ENCODE peak calls at places on chromosomes 2 and 18, in nine cellular contexts. P is PC-9, B is SK-N-SH, F is GM12878, Q is HFF-Myc, R is MM.1S, Y is fibroblast of villous mesenchyme, G is endothelial cell, J is hepatocyte. T is an unnamed sample.

GRCh38 chr2:20475567-20475952 is 28.7 kb downstream of the RHOB start:
- DNase-seq in P (peak), F (no peak), G (no peak), Y (no peak), R (no peak), J (no peak), Q (no peak), B (no peak), T (no peak)

GRCh38 chr2:28394331-28394877 is 1.7 kb downstream of the FOSL2 start:
- DNase-seq in Y (peak), F (no peak), P (peak), G (no peak), J (peak), R (no peak), B (no peak), Q (no peak), T (no peak)

GRCh38 chr2:162636206-162636728 is 202.3 kb downstream of the KCNH7 start:
- DNase-seq in F (no peak), Q (no peak), J (no peak), R (no peak), P (no peak), B (no peak), G (no peak), Y (no peak), T (no peak)

GRCh38 chr2:164910091-164910899 is 45.0 kb downstream of the SLC38A11 start:
- DNase-seq in J (peak), R (peak), P (no peak), Q (peak), F (no peak), B (no peak), G (no peak), Y (peak), T (no peak)

GRCh38 chr2:112776113-112776512 is 8.2 kb downstream of the IL1A start:
- DNase-seq in F (no peak), G (no peak), B (no peak), J (no peak), R (no peak), Q (no peak), Y (no peak), P (no peak), T (no peak)

GRCh38 chr2:110904410-110905148 is 172.2 kb downstream of the ACOXL start:
- DNase-seq in R (no peak), Q (no peak), G (no peak), J (no peak), P (no peak), Y (no peak), F (no peak), B (no peak), T (no peak)

GRCh38 chr2:109663721-109664120 is 49.6 kb downstream of the SOWAHC start:
- DNase-seq in B (peak), R (no peak), G (no peak), J (no peak), P (no peak), Q (peak), F (no peak), Y (peak), T (no peak)

GRCh38 chr2:222807431-222807830 is 53.4 kb upstream of the ACSL3 start:
- DNase-seq in B (no peak), J (no peak), R (no peak), Q (no peak), P (no peak), F (no peak), G (no peak), Y (no peak), T (no peak)

GRCh38 chr18:13455960-13456471 is 237.5 kb downstream of the LDLRAD4 start:
- DNase-seq in Y (no peak), P (no peak), Q (no peak), F (peak), B (no peak), G (no peak), J (no peak), R (no peak), T (peak)

GRCh38 chr2:206096876-206097275 is 10.9 kb upstream of the INO80D start:
- DNase-seq in B (no peak), F (no peak), P (no peak), G (no peak), Q (no peak), Y (no peak), J (no peak), R (no peak), T (no peak)

GRCh38 chr2:130336877-130337734 is 5.6 kb upstream of the IMP4 start:
- DNase-seq in G (peak), J (peak), R (no peak), Y (peak), P (peak), F (peak), Q (no peak), B (peak), T (peak)

GRCh38 chr2:180017764-180018163 is 10.7 kb upstream of the CWC22 start:
- DNase-seq in R (no peak), Y (no peak), B (no peak), G (no peak), P (no peak), Q (no peak), J (no peak), F (no peak), T (no peak)

GRCh38 chr2:221104391-221104811 is 467.7 kb downstream of the EPHA4 start:
- DNase-seq in Y (no peak), J (peak), P (no peak), B (no peak), Q (no peak), G (no peak), F (no peak), R (no peak), T (no peak)

GRCh38 chr2:197803033-197803444 is 1.4 kb upstream of the PLCL1 start:
- DNase-seq in P (no peak), J (peak), Y (peak), Q (no peak), G (peak), B (peak), R (peak), F (peak), T (peak)

GRCh38 chr2:202592580-202592979 is 42.2 kb upstream of the FAM117B start:
- DNase-seq in R (no peak), J (no peak), G (no peak), P (no peak), F (no peak), Q (no peak), Y (no peak), B (no peak), T (no peak)

GRCh38 chr2:172836386-172837200 is 100.9 kb downstream of the RAPGEF4 start:
- DNase-seq in Y (peak), G (peak), B (no peak), R (no peak), P (peak), Q (peak), J (no peak), F (no peak), T (no peak)

GRCh38 chr2:46489430-46489829 is 10.1 kb downstream of the TMEM247 start:
- DNase-seq in J (no peak), B (peak), Q (no peak), Y (no peak), G (no peak), F (no peak), R (no peak), P (no peak), T (no peak)

GRCh38 chr2:22560021-22560420 is 825.0 kb upstream of the KLHL29 start:
- DNase-seq in R (no peak), J (no peak), P (no peak), B (no peak), F (no peak), Y (no peak), G (no peak), Q (no peak), T (no peak)

GRCh38 chr2:239822146-239822945 is 202.8 kb downstream of the NDUFA10 start:
- DNase-seq in J (no peak), P (no peak), R (no peak), F (peak), Y (no peak), Q (no peak), G (no peak), B (no peak), T (no peak)

GRCh38 chr2:3223080-3223923 is 154.3 kb downstream of the EIPR1 start:
- DNase-seq in R (no peak), B (no peak), Y (peak), P (no peak), Q (no peak), G (no peak), F (peak), J (no peak), T (peak)

GRCh38 chr2:101679037-101679726 is 18.3 kb upstream of the MAP4K4 start:
- DNase-seq in J (no peak), Y (peak), B (no peak), R (no peak), F (no peak), P (no peak), Q (no peak), G (no peak), T (no peak)

GRCh38 chr2:46848446-46848845 is 67.2 kb downstream of the MCFD2 start:
- DNase-seq in Y (peak), G (no peak), Q (no peak), P (no peak), B (no peak), R (no peak), J (no peak), F (no peak), T (no peak)

GRCh38 chr2:66575625-66576371 is 140.9 kb downstream of the MEIS1 start:
- DNase-seq in G (peak), B (peak), J (peak), R (no peak), Y (peak), P (no peak), F (no peak), Q (no peak), T (peak)

GRCh38 chr18:8029731-8030130 is 462.6 kb downstream of the PTPRM start:
- DNase-seq in B (no peak), Q (no peak), Y (no peak), R (no peak), P (no peak), F (no peak), J (no peak), G (no peak), T (no peak)

GRCh38 chr2:7011376-7012083 is 94.3 kb downstream of the RNF144A start:
- DNase-seq in R (no peak), J (no peak), G (no peak), Q (peak), Y (peak), B (no peak), P (no peak), F (no peak), T (no peak)

GRCh38 chr2:83990601-83991000 is 468.5 kb downstream of the SUCLG1 start:
- DNase-seq in J (no peak), Q (no peak), R (no peak), B (no peak), P (no peak), G (no peak), F (no peak), Y (no peak), T (no peak)

GRCh38 chr2:68156419-68156818 is 1.3 kb upstream of the PNO1 start:
- DNase-seq in B (no peak), P (no peak), J (no peak), G (no peak), Y (no peak), Q (no peak), R (no peak), F (no peak), T (no peak)

GRCh38 chr2:98263362-98263761 is 82.9 kb upstream of the CNGA3 start:
- DNase-seq in R (no peak), Q (no peak), G (no peak), P (no peak), F (no peak), J (no peak), Y (no peak), B (no peak), T (no peak)

GRCh38 chr2:240759454-240759853 is 60.6 kb downstream of the KIF1A start:
- DNase-seq in F (peak), G (no peak), J (no peak), B (no peak), Y (no peak), R (no peak), Q (no peak), P (no peak), T (peak)

GRCh38 chr18:77749189-77749588 is 499.5 kb downstream of the GALR1 start:
- DNase-seq in Y (no peak), F (no peak), J (no peak), G (peak), P (no peak), B (peak), Q (no peak), R (no peak), T (no peak)

GRCh38 chr2:233476083-233476410 is 90.5 kb downstream of the USP40 start:
- DNase-seq in Q (no peak), P (no peak), G (no peak), Y (no peak), J (no peak), F (no peak), R (no peak), B (no peak), T (no peak)

GRCh38 chr2:67564076-67564475 is 166.9 kb downstream of the ETAA1 start:
- DNase-seq in Y (peak), P (no peak), B (no peak), G (no peak), J (no peak), F (no peak), R (no peak), Q (no peak), T (no peak)

GRCh38 chr2:15094161-15094560 is 461.6 kb downstream of the LRATD1 start:
- DNase-seq in Y (no peak), B (no peak), J (no peak), R (no peak), P (no peak), G (no peak), F (no peak), Q (no peak), T (no peak)

GRCh38 chr2:231383701-231384435 is 11.6 kb upstream of the B3GNT7 start:
- DNase-seq in G (no peak), B (no peak), Y (no peak), F (no peak), R (no peak), P (no peak), Q (peak), J (peak), T (no peak)

GRCh38 chr2:38146302-38146916 is 70.5 kb upstream of the CYP1B1 start:
- DNase-seq in G (no peak), F (peak), Q (peak), P (peak), J (peak), B (no peak), R (no peak), Y (peak), T (peak)

DNA sequence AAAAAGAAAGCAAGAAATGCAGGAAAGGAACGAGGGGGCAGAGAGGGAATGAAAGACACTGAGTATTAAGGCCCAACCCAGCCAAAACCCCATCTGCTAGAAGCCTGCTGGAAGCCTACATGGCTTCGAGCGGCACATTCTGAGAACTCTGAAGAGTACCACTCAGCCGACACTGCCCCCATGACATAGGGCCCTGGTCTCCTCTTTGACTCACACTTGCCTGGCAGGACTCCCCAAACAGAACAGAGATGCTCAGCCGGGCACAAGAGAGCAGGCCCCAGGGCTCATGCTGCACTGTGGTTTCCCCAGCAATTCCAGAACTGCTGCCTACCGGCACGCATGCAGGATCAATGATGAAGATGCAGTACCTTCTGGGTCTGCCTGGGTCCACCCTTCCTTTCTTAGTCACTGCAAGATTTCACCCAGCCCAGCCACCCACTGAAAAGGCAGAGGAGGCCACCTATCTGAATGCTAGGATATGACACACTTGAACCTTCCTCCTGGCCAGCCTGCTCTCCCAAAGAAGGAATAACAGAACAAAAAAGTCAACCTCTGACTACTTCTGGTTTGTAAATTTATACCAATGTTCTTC is 49.4 kb downstream of the BCL11A start:
- DNase-seq in Q (no peak), F (no peak), R (no peak), J (no peak), G (no peak), Y (no peak), P (no peak), B (no peak), T (no peak)
- TF ChIP-seq CTCF in Q (no peak), F (peak), R (no peak), J (peak), G (no peak), Y (no peak), P (no peak), B (peak), T (no peak)

DNA sequence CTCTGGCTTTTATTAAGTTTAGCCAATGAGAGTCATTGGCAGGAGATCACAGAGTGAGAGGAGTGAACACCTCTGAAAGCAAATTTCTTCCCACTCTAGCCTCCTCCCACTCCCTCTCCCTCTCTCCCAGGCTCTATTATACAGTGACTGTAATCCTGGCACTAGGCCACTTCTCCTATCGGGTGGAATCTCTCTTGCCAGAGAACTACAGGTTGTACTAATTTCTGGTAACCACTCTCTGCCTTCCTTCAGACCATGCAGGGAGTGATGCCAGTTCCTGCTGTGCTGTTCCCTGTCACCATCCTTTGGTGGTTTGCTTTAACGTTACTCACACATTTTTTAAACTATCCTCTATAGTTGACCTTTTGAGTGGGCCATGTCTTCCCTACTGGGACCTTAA is 217.2 kb downstream of the MREG start:
- DNase-seq in F (no peak), B (peak), R (no peak), G (no peak), J (no peak), Q (peak), Y (peak), P (peak), T (no peak)
- TF ChIP-seq CTCF in F (no peak), B (no peak), R (no peak), G (no peak), J (no peak), Q (no peak), Y (no peak), P (no peak), T (no peak)

GRCh38 chr18:23586249-23587196 is at the start of gene NPC1:
- DNase-seq in B (peak), F (peak), Q (peak), Y (peak), P (peak), J (peak), G (peak), R (peak), T (peak)

GRCh38 chr18:23588836-23589560 is 2.7 kb upstream of the NPC1 start:
- DNase-seq in R (no peak), P (peak), F (no peak), G (no peak), B (no peak), Y (peak), J (no peak), Q (no peak), T (no peak)

GRCh38 chr18:23585897-23586248 is 433 bp downstream of the NPC1 start:
- DNase-seq in B (no peak), G (no peak), Y (no peak), Q (no peak), F (no peak), R (peak), P (no peak), J (no peak), T (no peak)

GRCh38 chr18:23585007-23585871 is 1.1 kb downstream of the NPC1 start:
- DNase-seq in P (peak), B (peak), Y (peak), Q (no peak), J (peak), R (peak), F (peak), G (peak), T (no peak)

GRCh38 chr18:23587220-23587642 is 925 bp upstream of the NPC1 start:
- DNase-seq in G (no peak), P (no peak), F (no peak), Y (peak), J (no peak), B (no peak), R (peak), Q (no peak), T (no peak)
- TF ChIP-seq CTCF in G (no peak), P (peak), F (no peak), Y (no peak), J (no peak), B (no peak), R (no peak), Q (no peak), T (no peak)

GRCh38 chr2:238133499-238134392 is 4.7 kb upstream of the KLHL30 start:
- DNase-seq in G (no peak), J (no peak), B (peak), F (no peak), Y (no peak), Q (no peak), R (no peak), P (no peak), T (no peak)
- TF ChIP-seq CTCF in G (peak), J (no peak), B (no peak), F (no peak), Y (no peak), Q (no peak), R (no peak), P (no peak), T (no peak)

GRCh38 chr2:123935405-123935804 is 89.7 kb upstream of the CNTNAP5 start:
- DNase-seq in Q (no peak), B (no peak), J (no peak), Y (no peak), F (no peak), P (no peak), G (no peak), R (no peak), T (no peak)
- TF ChIP-seq CTCF in Q (no peak), B (no peak), J (no peak), Y (no peak), F (no peak), P (no peak), G (no peak), R (peak), T (no peak)

DNA sequence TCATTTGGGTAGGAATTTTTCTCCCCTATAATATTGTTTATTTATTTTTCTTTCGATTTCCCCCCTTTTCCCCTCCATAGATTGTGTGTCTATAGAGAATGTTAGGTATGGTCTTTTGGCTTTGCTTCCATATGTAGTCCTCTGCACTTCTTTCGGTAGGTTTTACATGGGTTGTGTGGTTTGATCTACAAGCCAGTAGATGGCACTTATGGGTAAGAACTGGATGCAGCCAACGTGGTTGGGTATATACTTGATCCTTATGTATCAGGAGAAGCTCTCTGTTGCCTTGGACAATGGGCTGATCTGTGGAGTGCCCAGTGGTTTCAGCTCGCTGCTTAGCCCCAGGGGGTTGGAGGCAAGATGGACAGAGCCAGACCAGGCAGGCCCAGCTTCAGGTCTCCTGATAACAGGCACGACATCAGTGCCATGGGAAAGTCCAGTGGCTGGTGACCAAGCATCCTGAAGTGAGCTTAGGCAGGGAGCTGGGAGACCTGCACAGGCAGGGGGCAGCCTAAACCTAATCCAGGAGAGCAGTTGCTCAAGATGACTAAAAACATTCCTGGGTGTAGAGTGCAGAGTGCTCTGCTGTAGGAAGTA is 488.3 kb downstream of the CCDC85A start:
- DNase-seq in F (no peak), G (no peak), R (no peak), B (no peak), J (no peak), Q (no peak), Y (peak), P (peak), T (no peak)
- TF ChIP-seq CTCF in F (no peak), G (no peak), R (no peak), B (peak), J (no peak), Q (no peak), Y (no peak), P (no peak), T (no peak)

GRCh38 chr18:69866250-69866649 is 81.4 kb downstream of the CD226 start:
- DNase-seq in Q (no peak), Y (no peak), F (no peak), G (no peak), R (no peak), B (no peak), J (no peak), P (no peak), T (no peak)

DNA sequence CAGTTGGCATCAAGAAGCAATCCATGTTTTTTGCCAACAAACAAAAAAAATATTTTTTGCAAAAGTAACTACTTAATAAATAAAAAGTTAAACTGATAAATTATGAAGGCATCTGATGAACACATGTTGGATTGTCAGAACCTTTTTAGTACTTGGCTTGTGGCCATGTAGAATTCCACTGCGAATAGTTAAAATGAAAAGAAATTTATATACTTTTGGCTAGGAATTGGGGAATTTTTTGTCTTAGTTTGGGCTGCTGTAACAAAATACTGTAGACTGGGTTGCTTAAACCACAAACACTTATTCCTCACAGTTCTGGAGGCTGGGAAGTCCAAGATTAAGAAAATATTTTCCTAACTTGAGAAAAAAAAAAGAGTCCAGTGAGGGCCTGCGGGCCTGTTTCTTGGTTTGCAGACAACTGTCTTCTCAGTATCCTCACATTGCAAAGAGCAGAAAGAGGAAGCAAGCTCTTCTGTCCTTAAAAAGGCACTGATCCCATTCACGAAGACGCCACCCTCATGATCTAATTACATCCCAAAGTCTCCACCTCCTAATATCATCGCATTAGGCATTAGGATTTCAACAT is 81.9 kb downstream of the CD226 start:
- DNase-seq in Y (no peak), Q (peak), F (no peak), J (no peak), G (no peak), B (no peak), R (no peak), P (no peak), T (no peak)
- TF ChIP-seq CTCF in Y (no peak), Q (no peak), F (no peak), J (no peak), G (no peak), B (no peak), R (no peak), P (no peak), T (no peak)